ENCODE peak calls at places on chromosomes 4 and X, in five cellular contexts. E, C, O, F and L are unnamed samples.

GRCh38 chr4:56531149-56531770 is 25.7 kb downstream of the ARL9 start:
- DNase-seq in E (no peak), C (no peak), O (no peak), F (peak), L (no peak)

GRCh38 chr4:80309301-80310004 is 26.1 kb upstream of the CFAP299 start:
- DNase-seq in E (no peak), C (no peak), O (no peak), F (no peak), L (no peak)

GRCh38 chr4:48436318-48436717 is 46.8 kb upstream of the SLC10A4 start:
- DNase-seq in E (no peak), C (no peak), O (no peak), F (no peak), L (no peak)

GRCh38 chrX:140057001-140057411 is 91.7 kb upstream of the CXorf66 start:
- DNase-seq in E (no peak), C (peak), O (peak), F (peak), L (peak)

GRCh38 chrX:25191403-25191802 is 175.6 kb upstream of the ARX start:
- DNase-seq in E (no peak), C (no peak), O (peak), F (peak), L (no peak)

GRCh38 chr4:58138786-58139185 is 1028.6 kb upstream of the IGFBP7 start:
- DNase-seq in E (no peak), C (no peak), O (no peak), F (no peak), L (peak)

GRCh38 chrX:126272795-126273497 is 106.9 kb upstream of the DCAF12L2 start:
- DNase-seq in E (peak), C (no peak), O (no peak), F (no peak), L (no peak)

GRCh38 chr4:175927121-175927520 is 115.1 kb upstream of the GPM6A start:
- DNase-seq in E (no peak), C (no peak), O (no peak), F (no peak), L (no peak)

GRCh38 chrX:133786382-133786781 is 199.0 kb downstream of the GPC3 start:
- DNase-seq in E (no peak), C (no peak), O (no peak), F (no peak), L (no peak)

GRCh38 chr4:188246488-188246887 is 107.2 kb downstream of the TRIML1 start:
- DNase-seq in E (no peak), C (no peak), O (no peak), F (no peak), L (no peak)

GRCh38 chr4:158624889-158625478 is 46.7 kb downstream of the C4orf46 start:
- DNase-seq in E (no peak), C (peak), O (peak), F (peak), L (peak)

GRCh38 chr4:40307627-40308497 is 27.3 kb upstream of the CHRNA9 start:
- DNase-seq in E (no peak), C (no peak), O (no peak), F (peak), L (no peak)

GRCh38 chr4:107825072-107825789 is 499 bp downstream of the SGMS2 start:
- DNase-seq in E (no peak), C (no peak), O (peak), F (no peak), L (peak)

GRCh38 chr4:3486556-3487270 is 23.6 kb downstream of the DOK7 start:
- DNase-seq in E (peak), C (no peak), O (no peak), F (no peak), L (peak)

GRCh38 chr4:141047228-141047884 is 85.9 kb downstream of the RNF150 start:
- DNase-seq in E (no peak), C (no peak), O (no peak), F (no peak), L (peak)

GRCh38 chr4:16082424-16083216 is 1.2 kb downstream of the PROM1 start:
- DNase-seq in E (peak), C (peak), O (peak), F (no peak), L (peak)

GRCh38 chr4:145347684-145348083 is 134.0 kb upstream of the SMAD1 start:
- DNase-seq in E (no peak), C (no peak), O (no peak), F (no peak), L (no peak)

GRCh38 chr4:7660640-7661039 is 225.9 kb upstream of the PSAPL1 start:
- DNase-seq in E (no peak), C (no peak), O (no peak), F (no peak), L (no peak)

GRCh38 chr4:155190099-155190498 is 18.3 kb upstream of the NPY2R start:
- DNase-seq in E (no peak), C (no peak), O (no peak), F (no peak), L (no peak)

GRCh38 chr4:147307896-147308680 is 172.8 kb upstream of the EDNRA start:
- DNase-seq in E (no peak), C (no peak), O (no peak), F (no peak), L (no peak)

GRCh38 chrX:3191821-3192220 is 150.6 kb downstream of the ARSF start:
- DNase-seq in E (no peak), C (no peak), O (no peak), F (no peak), L (no peak)

GRCh38 chrX:104318330-104319009 is 63.7 kb upstream of the ESX1 start:
- DNase-seq in E (no peak), C (peak), O (peak), F (no peak), L (no peak)

GRCh38 chrX:15382809-15383208 is 1.4 kb downstream of the VEGFD start:
- DNase-seq in E (no peak), C (no peak), O (no peak), F (peak), L (no peak)

GRCh38 chr4:122668241-122668640 is 47.4 kb upstream of the IL21 start:
- DNase-seq in E (no peak), C (no peak), O (no peak), F (no peak), L (no peak)

GRCh38 chr4:169612869-169613859 is 781 bp upstream of the NEK1 start:
- DNase-seq in E (no peak), C (peak), O (peak), F (peak), L (peak)

GRCh38 chr4:147518086-147518485 is 37.2 kb downstream of the EDNRA start:
- DNase-seq in E (no peak), C (no peak), O (no peak), F (no peak), L (no peak)

GRCh38 chrX:150363561-150364346 is 637 bp downstream of the MAMLD1 start:
- DNase-seq in E (peak), C (no peak), O (peak), F (no peak), L (peak)

GRCh38 chr4:158333820-158334219 is 123.5 kb downstream of the TMEM144 start:
- DNase-seq in E (no peak), C (no peak), O (no peak), F (no peak), L (no peak)

GRCh38 chrX:68894142-68894512 is 65.3 kb downstream of the EFNB1 start:
- DNase-seq in E (peak), C (no peak), O (no peak), F (no peak), L (peak)

GRCh38 chr4:161448550-161449180 is 715.1 kb downstream of the FSTL5 start:
- DNase-seq in E (no peak), C (no peak), O (no peak), F (no peak), L (no peak)

GRCh38 chrX:13906103-13906502 is 89.2 kb upstream of the GPM6B start:
- DNase-seq in E (no peak), C (no peak), O (no peak), F (no peak), L (no peak)

GRCh38 chrX:104351173-104351769 is 96.5 kb upstream of the ESX1 start:
- DNase-seq in E (no peak), C (no peak), O (peak), F (no peak), L (no peak)

GRCh38 chr4:25874641-25875040 is 11.9 kb upstream of the SEL1L3 start:
- DNase-seq in E (no peak), C (no peak), O (no peak), F (no peak), L (no peak)

GRCh38 chrX:41868392-41868977 is 54.9 kb downstream of the CASK start:
- DNase-seq in E (no peak), C (no peak), O (no peak), F (no peak), L (no peak)

GRCh38 chr4:87839309-87839946 is 6.7 kb downstream of the MEPE start:
- DNase-seq in E (no peak), C (no peak), O (no peak), F (peak), L (no peak)

GRCh38 chrX:103517246-103517645 is 2.0 kb downstream of the RAB40A start:
- DNase-seq in E (no peak), C (no peak), O (no peak), F (no peak), L (no peak)

GRCh38 chr4:81421346-81422218 is 50.1 kb downstream of the RASGEF1B start:
- DNase-seq in E (no peak), C (no peak), O (no peak), F (peak), L (no peak)

GRCh38 chr4:79852305-79852730 is 220.7 kb downstream of the ANTXR2 start:
- DNase-seq in E (no peak), C (peak), O (no peak), F (peak), L (no peak)

GRCh38 chr4:70903282-70903603 is 1.1 kb downstream of the MOB1B start:
- DNase-seq in E (no peak), C (no peak), O (no peak), F (peak), L (peak)

GRCh38 chr4:117575850-117576249 is 458.4 kb upstream of the NDST3 start:
- DNase-seq in E (peak), C (no peak), O (no peak), F (no peak), L (no peak)

GRCh38 chr4:117577686-117578085 is 456.6 kb upstream of the NDST3 start:
- DNase-seq in E (no peak), C (no peak), O (no peak), F (no peak), L (no peak)

GRCh38 chr4:117574085-117574484 is 460.2 kb upstream of the NDST3 start:
- DNase-seq in E (no peak), C (no peak), O (no peak), F (no peak), L (no peak)
- TF ChIP-seq EP300 in E (no peak), C (no peak), O (no peak), F (no peak), L (no peak)

DNA sequence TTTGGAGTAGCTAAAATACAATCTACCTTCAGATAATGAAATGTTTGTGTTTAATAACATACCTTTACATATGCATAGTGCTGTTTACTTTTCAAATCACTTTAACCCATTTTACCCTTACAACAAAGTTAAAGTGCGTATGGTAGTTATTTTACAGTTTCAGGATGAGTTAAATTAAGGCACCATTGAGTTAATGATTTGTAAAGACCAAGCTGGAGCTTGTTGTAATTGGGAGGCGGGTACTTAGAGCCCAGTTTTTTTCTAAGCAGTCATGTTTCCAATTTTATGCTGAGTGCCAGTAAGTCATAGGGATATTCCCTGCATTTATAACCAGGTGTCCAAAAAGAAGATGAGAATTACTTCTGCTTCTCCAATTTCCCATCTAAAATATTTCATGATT is 84.2 kb upstream of the NRK start:
- DNase-seq in E (no peak), C (no peak), O (no peak), F (no peak), L (no peak)
- TF ChIP-seq EP300 in E (no peak), C (no peak), O (no peak), F (no peak), L (no peak)

GRCh38 chr4:85681194-85681803 is 206.3 kb downstream of the ARHGAP24 start:
- DNase-seq in E (no peak), C (no peak), O (no peak), F (peak), L (no peak)
- TF ChIP-seq EP300 in E (peak), C (no peak), O (no peak), F (peak), L (no peak)

DNA sequence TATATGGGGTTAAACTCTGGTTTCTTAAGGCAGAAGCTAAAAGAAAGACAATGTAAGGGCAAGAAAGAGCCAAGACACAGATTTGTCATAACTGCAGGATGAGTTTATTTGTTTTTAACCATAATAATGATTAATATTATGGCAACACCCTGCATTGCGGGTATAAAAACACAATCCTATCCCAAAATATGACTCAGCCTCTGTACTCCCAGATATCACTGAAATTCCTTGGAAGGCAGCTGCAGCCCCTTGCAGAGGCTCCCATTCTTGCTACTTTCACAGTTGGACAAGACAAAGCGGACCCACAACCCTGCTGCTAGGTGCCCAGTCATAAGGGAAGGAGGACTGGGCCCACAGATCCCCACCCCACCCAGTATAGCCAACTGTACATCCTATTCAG is 20.4 kb upstream of the FGF16 start:
- DNase-seq in E (no peak), C (no peak), O (no peak), F (no peak), L (no peak)
- TF ChIP-seq EP300 in E (no peak), C (no peak), O (no peak), F (no peak), L (no peak)

GRCh38 chr4:113327513-113327912 is 278.1 kb downstream of the ANK2 start:
- DNase-seq in E (no peak), C (no peak), O (no peak), F (no peak), L (no peak)
- TF ChIP-seq EP300 in E (no peak), C (no peak), O (no peak), F (no peak), L (no peak)

DNA sequence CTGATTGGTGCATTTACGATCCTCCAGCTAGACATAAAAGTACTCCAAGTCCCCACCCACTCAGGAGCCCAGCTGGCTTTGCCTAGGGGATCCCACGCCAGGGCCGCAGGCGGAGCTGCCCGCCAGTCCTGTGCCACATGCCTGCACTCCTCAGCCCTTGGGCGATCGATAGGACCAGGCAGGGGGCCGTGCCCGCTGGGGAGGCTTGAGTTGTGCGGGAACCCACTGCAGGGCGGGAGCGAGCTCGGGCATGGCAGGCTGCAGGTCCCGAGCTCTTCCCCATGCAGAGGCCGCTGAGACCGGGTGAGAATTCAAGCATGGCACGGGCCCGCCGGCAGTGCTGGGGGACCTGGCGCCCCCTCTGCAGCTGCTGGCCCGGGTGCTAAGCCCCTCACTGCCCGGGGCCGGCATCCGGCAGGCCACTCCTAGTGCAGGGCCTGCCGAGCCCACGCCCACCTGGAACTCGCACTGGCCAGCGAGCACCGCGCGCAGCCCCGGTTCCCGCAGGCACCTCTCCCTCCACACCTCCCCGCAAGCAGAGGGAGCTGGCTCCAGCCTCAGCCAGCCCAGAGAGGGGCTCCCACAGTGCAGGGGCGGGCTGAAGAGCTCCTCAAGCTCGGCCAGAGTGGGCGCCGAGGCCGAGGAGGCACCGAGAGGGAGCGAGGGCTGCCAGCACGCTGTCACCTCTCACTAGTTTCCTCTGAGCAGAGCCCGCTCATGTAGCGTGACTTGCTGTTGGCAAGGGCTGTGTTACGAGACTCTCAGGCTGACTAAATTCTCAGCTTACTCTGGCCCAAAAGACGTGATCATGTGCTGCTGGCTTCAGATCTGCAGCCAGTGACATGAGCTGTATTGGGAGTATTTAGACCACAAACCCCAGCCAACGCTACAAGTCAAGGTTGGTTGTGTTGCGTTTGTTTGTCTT is 87.5 kb downstream of the TRAPPC11 start:
- DNase-seq in E (peak), C (no peak), O (no peak), F (no peak), L (no peak)
- TF ChIP-seq EP300 in E (no peak), C (no peak), O (no peak), F (no peak), L (no peak)